ENCODE peak calls at places on chromosomes 11 and 22, in six cellular contexts. B, L, M, E, U and J are unnamed samples. For H3K9me3, the result is how much of the 10 kb centered on the place peaks cover.

GRCh38 chr22:30861688-30862552 is 106.7 kb downstream of the MORC2 start:
- DNase-seq in B (no peak), L (no peak), M (no peak), E (no peak), U (no peak), J (no peak)

GRCh38 chr11:124536520-124536919 is 6.9 kb downstream of the OR8B12 start:
- DNase-seq in B (peak), L (peak), M (no peak), E (no peak), U (peak), J (no peak)

GRCh38 chr11:76823481-76824028 is 37.2 kb upstream of the ACER3 start:
- DNase-seq in B (no peak), L (peak), M (no peak), E (peak), U (peak), J (no peak)

GRCh38 chr22:39144101-39144815 is 8.2 kb downstream of the CBX7 start:
- DNase-seq in B (peak), L (peak), M (peak), E (peak), U (peak), J (peak)

GRCh38 chr11:122895591-122895990 is 13.0 kb downstream of the JHY start:
- DNase-seq in B (no peak), L (peak), M (no peak), E (no peak), U (peak), J (no peak)

GRCh38 chr22:21657361-21658118 is 8.3 kb upstream of the PPIL2 start:
- DNase-seq in B (peak), L (peak), M (peak), E (peak), U (peak), J (peak)

GRCh38 chr11:69542314-69543168 is 61.1 kb downstream of the LINC01488 start:
- DNase-seq in B (no peak), L (no peak), M (no peak), E (no peak), U (no peak), J (no peak)

GRCh38 chr11:119236891-119237290 is 30.8 kb downstream of the CBL start:
- DNase-seq in B (no peak), L (peak), M (no peak), E (no peak), U (no peak), J (no peak)

GRCh38 chr11:2740275-2740940 is 40.6 kb upstream of the KCNQ1OT1 start:
- DNase-seq in B (no peak), L (no peak), M (no peak), E (no peak), U (no peak), J (no peak)

GRCh38 chr22:39664485-39665200 is 94.1 kb downstream of the CACNA1I start:
- DNase-seq in B (peak), L (no peak), M (no peak), E (no peak), U (no peak), J (peak)

GRCh38 chr11:45658292-45658991 is 7.0 kb downstream of the CHST1 start:
- DNase-seq in B (peak), L (peak), M (no peak), E (no peak), U (no peak), J (no peak)

GRCh38 chr22:38699784-38700183 is 959 bp downstream of the JOSD1 start:
- DNase-seq in B (no peak), L (peak), M (no peak), E (no peak), U (peak), J (peak)

GRCh38 chr11:113730887-113731726 is 25.0 kb upstream of the TMPRSS5 start:
- DNase-seq in B (peak), L (peak), M (no peak), E (peak), U (peak), J (no peak)

GRCh38 chr11:19978668-19979518 is 181.4 kb downstream of the DBX1 start:
- DNase-seq in B (no peak), L (peak), M (no peak), E (peak), U (peak), J (no peak)

GRCh38 chr11:77874206-77874605 is 53.3 kb downstream of the AAMDC start:
- DNase-seq in B (no peak), L (peak), M (no peak), E (no peak), U (no peak), J (no peak)

GRCh38 chr11:95520361-95520760 is 269.2 kb downstream of the FAM76B start:
- DNase-seq in B (no peak), L (no peak), M (no peak), E (no peak), U (no peak), J (no peak)

GRCh38 chr22:37345863-37346514 is 63.7 kb downstream of the CYTH4 start:
- DNase-seq in B (no peak), L (peak), M (no peak), E (peak), U (peak), J (no peak)

GRCh38 chr22:44280665-44281188 is 32.0 kb downstream of the SHISAL1 start:
- DNase-seq in B (no peak), L (no peak), M (no peak), E (no peak), U (no peak), J (no peak)

GRCh38 chr22:44278234-44279058 is 34.3 kb downstream of the SHISAL1 start:
- DNase-seq in B (no peak), L (no peak), M (no peak), E (no peak), U (no peak), J (no peak)

GRCh38 chr22:44284711-44285110 is 28.0 kb downstream of the SHISAL1 start:
- DNase-seq in B (no peak), L (no peak), M (no peak), E (no peak), U (no peak), J (no peak)

GRCh38 chr22:44279059-44279340 is 33.8 kb downstream of the SHISAL1 start:
- DNase-seq in B (no peak), L (no peak), M (no peak), E (no peak), U (no peak), J (no peak)

GRCh38 chr22:44281706-44282637 is 30.8 kb downstream of the SHISAL1 start:
- DNase-seq in B (no peak), L (no peak), M (no peak), E (no peak), U (no peak), J (no peak)
- H3K9me3 ChIP-seq in B (under half), L (under half), M (under half), E (under half), U (under half), J (under half)

GRCh38 chr11:134132808-134133207 is 63.9 kb downstream of the JAM3 start:
- DNase-seq in B (no peak), L (peak), M (no peak), E (no peak), U (peak), J (no peak)

GRCh38 chr11:134139873-134140331 is 71.0 kb downstream of the JAM3 start:
- DNase-seq in B (peak), L (peak), M (no peak), E (no peak), U (peak), J (peak)

GRCh38 chr11:134139303-134139872 is 70.5 kb downstream of the JAM3 start:
- DNase-seq in B (peak), L (no peak), M (no peak), E (no peak), U (no peak), J (peak)

GRCh38 chr11:134131628-134132244 is 62.9 kb downstream of the JAM3 start:
- DNase-seq in B (no peak), L (peak), M (no peak), E (no peak), U (no peak), J (no peak)

GRCh38 chr11:134134167-134134566 is 65.3 kb downstream of the JAM3 start:
- DNase-seq in B (no peak), L (no peak), M (no peak), E (no peak), U (no peak), J (no peak)
- H3K9me3 ChIP-seq in B (under half), L (under half), M (under half), E (under half), U (under half), J (under half)

GRCh38 chr22:47434336-47435203 is 672.1 kb downstream of the TBC1D22A start:
- DNase-seq in B (no peak), L (no peak), M (no peak), E (no peak), U (no peak), J (no peak)
- H3K9me3 ChIP-seq in B (under half), L (under half), M (under half), E (under half), U (under half), J (under half)

GRCh38 chr11:65565624-65566453 is 4.4 kb upstream of the ZNRD2 start:
- DNase-seq in B (no peak), L (peak), M (peak), E (no peak), U (peak), J (peak)

GRCh38 chr11:65562788-65563187 is 4.6 kb upstream of the LTBP3 start:
- DNase-seq in B (no peak), L (no peak), M (no peak), E (no peak), U (no peak), J (no peak)

GRCh38 chr11:65560555-65561418 is 2.6 kb upstream of the LTBP3 start:
- DNase-seq in B (peak), L (peak), M (no peak), E (peak), U (peak), J (no peak)

GRCh38 chr11:65562020-65562419 is 3.9 kb upstream of the LTBP3 start:
- DNase-seq in B (no peak), L (no peak), M (no peak), E (no peak), U (no peak), J (no peak)

GRCh38 chr11:65563606-65564005 is 5.4 kb upstream of the LTBP3 start:
- DNase-seq in B (no peak), L (no peak), M (no peak), E (no peak), U (no peak), J (no peak)
- H3K9me3 ChIP-seq in B (under half), L (under half), M (under half), E (under half), U (under half), J (under half)

GRCh38 chr11:134170909-134171281 is 52.9 kb downstream of the NCAPD3 start:
- DNase-seq in B (no peak), L (peak), M (no peak), E (no peak), U (no peak), J (no peak)
- H3K9me3 ChIP-seq in B (under half), L (under half), M (under half), E (under half), U (under half), J (under half)

GRCh38 chr11:130737866-130738431 is 178.3 kb downstream of the SNX19 start:
- DNase-seq in B (no peak), L (peak), M (no peak), E (no peak), U (peak), J (no peak)
- H3K9me3 ChIP-seq in B (under half), L (under half), M (under half), E (under half), U (under half), J (under half)

GRCh38 chr22:49637255-49637760 is 190.4 kb downstream of the BRD1 start:
- DNase-seq in B (no peak), L (no peak), M (no peak), E (no peak), U (no peak), J (no peak)

GRCh38 chr22:49634006-49634772 is 193.5 kb downstream of the BRD1 start:
- DNase-seq in B (no peak), L (no peak), M (no peak), E (no peak), U (no peak), J (no peak)

GRCh38 chr22:49638001-49638400 is 189.7 kb downstream of the BRD1 start:
- DNase-seq in B (no peak), L (no peak), M (no peak), E (no peak), U (no peak), J (no peak)

GRCh38 chr22:49636649-49637048 is 191.0 kb downstream of the BRD1 start:
- DNase-seq in B (no peak), L (no peak), M (no peak), E (no peak), U (no peak), J (no peak)

GRCh38 chr22:49636214-49636613 is 191.5 kb downstream of the BRD1 start:
- DNase-seq in B (no peak), L (no peak), M (no peak), E (no peak), U (no peak), J (no peak)
- H3K9me3 ChIP-seq in B (under half), L (under half), M (under half), E (under half), U (under half), J (under half)